ENCODE peak calls at places on chromosomes 3 and 15, in five cellular contexts. U is stomach; H is PC-3; L is CD8-positive, alpha-beta T cell; G is PC-9. M is an unnamed sample. For H3K4me1 and H3K27me3, the result is how much of the 10 kb centered on the place peaks cover.

GRCh38 chr3:195147649-195148121 is 123.3 kb downstream of the XXYLT1 start:
- DNase-seq in L (no peak), U (peak), H (no peak), G (no peak), M (no peak)

GRCh38 chr15:76346666-76347506 is 10.3 kb downstream of the ISL2 start:
- DNase-seq in H (peak), G (no peak), U (no peak), L (no peak), M (peak)

GRCh38 chr3:6644070-6644929 is 216.6 kb upstream of the GRM7 start:
- DNase-seq in L (no peak), G (no peak), U (no peak), H (no peak), M (no peak)

GRCh38 chr3:105812194-105812586 is 56.6 kb downstream of the CBLB start:
- DNase-seq in L (no peak), H (peak), U (no peak), G (no peak), M (peak)

GRCh38 chr3:40623567-40623966 is 98.8 kb downstream of the ZNF621 start:
- DNase-seq in G (peak), U (no peak), H (peak), L (no peak), M (peak)

GRCh38 chr3:48222616-48223513 is at the start of gene CAMP:
- DNase-seq in L (no peak), H (peak), U (peak), G (peak), M (peak)

GRCh38 chr3:155664922-155665695 is 79.8 kb downstream of the PLCH1 start:
- DNase-seq in L (no peak), G (peak), U (peak), H (peak), M (peak)

GRCh38 chr3:34878488-34878887 is 760.8 kb upstream of the ARPP21 start:
- DNase-seq in H (no peak), U (no peak), L (no peak), G (no peak), M (no peak)

GRCh38 chr3:31777092-31777491 is 204.0 kb downstream of the OSBPL10 start:
- DNase-seq in G (no peak), U (no peak), H (peak), L (no peak), M (no peak)

GRCh38 chr15:61038387-61038786 is 190.7 kb downstream of the RORA start:
- DNase-seq in G (no peak), H (peak), L (no peak), U (no peak), M (no peak)

GRCh38 chr15:80123034-80123433 is 29.8 kb upstream of the FAH start:
- DNase-seq in G (no peak), U (no peak), L (no peak), H (no peak), M (no peak)

GRCh38 chr15:31799711-31800321 is 230.5 kb upstream of the CHRNA7 start:
- DNase-seq in G (no peak), U (no peak), L (no peak), H (peak), M (no peak)

GRCh38 chr15:68650901-68651709 is 72.3 kb downstream of the CORO2B start:
- DNase-seq in L (no peak), G (peak), H (peak), U (peak), M (no peak)

GRCh38 chr15:92623435-92623834 is 32.1 kb downstream of the FAM174B start:
- DNase-seq in U (no peak), H (no peak), G (no peak), L (no peak), M (no peak)

GRCh38 chr15:52486003-52486996 is 42.4 kb downstream of the MYO5A start:
- DNase-seq in G (no peak), H (no peak), L (no peak), U (no peak), M (no peak)

GRCh38 chr3:41216993-41217392 is 17.7 kb downstream of the CTNNB1 start:
- DNase-seq in H (peak), L (no peak), U (no peak), G (no peak), M (no peak)

GRCh38 chr15:72306211-72306785 is 13.7 kb downstream of the CELF6 start:
- DNase-seq in H (no peak), G (no peak), L (peak), U (no peak), M (no peak)

GRCh38 chr15:56281145-56281544 is 37.5 kb upstream of the RFX7 start:
- DNase-seq in H (no peak), U (no peak), L (no peak), G (no peak), M (no peak)

GRCh38 chr15:39869858-39870515 is 50.1 kb downstream of the GPR176 start:
- DNase-seq in G (no peak), L (no peak), U (no peak), H (no peak), M (no peak)

GRCh38 chr3:148800414-148800813 is 27.2 kb upstream of the CPB1 start:
- DNase-seq in G (no peak), H (no peak), U (no peak), L (no peak), M (no peak)

GRCh38 chr3:42713747-42714146 is 11.1 kb upstream of the HHATL start:
- DNase-seq in L (no peak), H (no peak), G (no peak), U (peak), M (no peak)

GRCh38 chr3:43958005-43958770 is 267.4 kb downstream of the ABHD5 start:
- DNase-seq in U (no peak), G (no peak), L (no peak), H (no peak), M (no peak)

GRCh38 chr3:162978136-162978535 is 1481.5 kb downstream of the OTOL1 start:
- DNase-seq in H (peak), G (no peak), L (no peak), U (no peak), M (no peak)

GRCh38 chr15:56749982-56750381 is 16.7 kb upstream of the ZNF280D start:
- DNase-seq in L (no peak), G (no peak), U (no peak), H (no peak), M (no peak)

GRCh38 chr15:50675524-50676144 is 11.0 kb downstream of the TRPM7 start:
- DNase-seq in G (no peak), H (peak), U (no peak), L (no peak), M (no peak)

GRCh38 chr3:154779571-154779970 is 300.5 kb upstream of the MME start:
- DNase-seq in G (no peak), H (peak), U (no peak), L (no peak), M (peak)

GRCh38 chr3:124498891-124499290 is 231.4 kb upstream of the UMPS start:
- DNase-seq in U (no peak), H (no peak), L (no peak), G (no peak), M (no peak)

DNA sequence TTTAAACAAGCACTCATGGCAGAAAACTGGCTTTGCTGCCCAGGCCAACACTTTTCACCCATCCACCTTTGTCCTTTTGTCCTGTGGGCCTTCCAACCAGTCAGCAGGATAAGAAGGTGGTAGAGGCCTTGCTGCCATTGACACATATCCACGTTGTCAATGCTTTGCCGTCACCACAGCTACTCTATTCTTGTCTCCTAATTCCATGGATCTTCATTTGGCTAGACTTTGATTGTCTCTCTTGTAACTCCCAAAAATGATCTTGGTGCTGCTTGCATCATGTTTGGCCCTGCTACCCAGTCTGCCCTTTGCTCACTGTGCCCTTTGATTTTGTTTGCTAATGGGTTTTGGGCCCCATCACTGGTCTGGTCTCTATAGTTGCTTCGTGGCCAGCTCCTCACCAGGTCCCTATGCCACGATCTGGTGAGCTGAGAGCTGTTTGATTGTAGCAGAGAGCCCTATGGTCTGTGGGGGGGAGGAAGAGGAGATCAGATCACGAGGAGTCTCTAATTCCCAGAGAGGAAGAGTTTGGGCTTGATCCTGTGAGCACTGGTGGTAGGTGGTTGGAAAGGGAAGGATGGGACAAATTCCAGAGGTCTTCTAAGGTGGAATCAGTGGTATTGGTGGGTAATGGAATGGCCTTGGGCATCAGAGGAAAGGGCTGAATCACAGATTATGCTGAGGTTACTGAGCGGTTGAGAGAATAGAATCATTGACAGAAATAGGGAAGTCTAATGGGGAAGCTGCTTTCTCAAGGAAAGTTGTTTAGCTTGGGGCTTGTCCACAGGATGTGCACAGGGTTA is 40.3 kb downstream of the ABHD2 start:
- DNase-seq in L (no peak), G (no peak), U (no peak), H (no peak), M (no peak)
- H3K27ac ChIP-seq in L (no peak), G (peak), U (peak), H (peak), M (no peak)

DNA sequence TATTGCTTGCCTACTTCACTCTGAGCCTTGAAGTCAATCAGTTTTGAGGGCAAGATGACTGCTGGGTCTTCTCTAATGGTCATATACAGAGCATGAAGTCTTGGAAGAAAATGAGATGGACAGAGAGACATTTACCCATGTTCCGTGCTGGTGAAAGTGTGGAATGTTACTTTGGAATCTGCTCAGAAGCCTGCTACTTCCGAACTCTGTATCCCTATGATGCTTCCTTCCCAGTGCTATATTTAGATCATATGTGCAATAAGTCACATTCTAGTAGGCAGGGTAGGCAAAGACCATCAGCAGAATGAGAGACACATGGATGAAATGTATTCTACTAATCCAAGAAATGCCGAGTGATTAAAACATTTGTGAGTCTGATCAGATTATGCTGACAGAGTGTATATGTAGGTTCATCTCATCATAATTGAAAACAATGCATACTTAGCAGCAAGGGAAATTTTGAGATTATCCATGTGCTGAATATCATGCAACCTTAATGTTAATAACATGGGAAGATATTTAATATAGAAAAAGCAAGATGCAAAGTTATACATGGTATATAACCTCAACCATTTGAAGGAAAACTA is 60.5 kb downstream of the RAB7A start:
- DNase-seq in U (no peak), H (no peak), L (no peak), G (no peak), M (no peak)
- H3K4me1 ChIP-seq in U (half or more), H (under half), L (half or more), G (under half), M (under half)

GRCh38 chr3:79766474-79767193 is 1.2 kb downstream of the ROBO1 start:
- DNase-seq in H (no peak), U (no peak), L (no peak), G (no peak), M (no peak)
- H3K27me3 ChIP-seq in H (under half), U (under half), L (under half), G (under half), M (half or more)

DNA sequence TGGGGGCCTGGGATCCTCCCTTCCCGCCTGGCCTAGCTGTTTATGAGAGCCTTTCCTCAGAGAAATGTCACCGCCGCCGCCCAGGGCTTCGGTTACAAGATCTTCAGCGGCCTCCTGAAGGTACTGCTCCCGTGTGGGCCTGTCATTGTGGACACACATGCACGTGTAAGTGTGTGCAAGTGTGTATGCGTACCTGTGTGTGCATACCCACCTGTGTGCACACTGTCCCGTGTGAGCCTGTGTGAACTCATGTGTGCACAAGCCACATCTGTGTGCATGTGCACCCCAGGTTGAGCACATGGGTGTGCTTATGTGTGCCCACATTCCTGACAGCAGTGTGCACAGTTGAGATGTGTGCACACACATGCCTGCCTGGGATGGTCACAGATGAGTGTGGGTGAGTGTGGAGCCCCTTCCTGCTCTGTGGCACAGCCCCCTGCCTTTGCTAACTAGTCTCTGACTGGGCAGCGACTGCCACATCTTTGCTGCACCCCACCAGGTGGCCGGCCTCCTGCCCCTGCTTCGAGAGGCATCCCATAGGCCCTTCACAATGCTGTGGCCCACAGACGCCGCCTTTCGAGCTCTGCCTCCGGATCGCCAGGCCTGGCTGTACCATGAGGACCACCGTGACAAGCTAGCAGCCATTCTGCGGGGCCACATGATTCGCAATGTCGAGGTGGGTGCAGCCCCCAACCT is 14.1 kb downstream of the NT5DC2 start:
- DNase-seq in U (no peak), H (no peak), L (no peak), G (no peak), M (no peak)
- H3K27ac ChIP-seq in U (no peak), H (no peak), L (no peak), G (no peak), M (no peak)

DNA sequence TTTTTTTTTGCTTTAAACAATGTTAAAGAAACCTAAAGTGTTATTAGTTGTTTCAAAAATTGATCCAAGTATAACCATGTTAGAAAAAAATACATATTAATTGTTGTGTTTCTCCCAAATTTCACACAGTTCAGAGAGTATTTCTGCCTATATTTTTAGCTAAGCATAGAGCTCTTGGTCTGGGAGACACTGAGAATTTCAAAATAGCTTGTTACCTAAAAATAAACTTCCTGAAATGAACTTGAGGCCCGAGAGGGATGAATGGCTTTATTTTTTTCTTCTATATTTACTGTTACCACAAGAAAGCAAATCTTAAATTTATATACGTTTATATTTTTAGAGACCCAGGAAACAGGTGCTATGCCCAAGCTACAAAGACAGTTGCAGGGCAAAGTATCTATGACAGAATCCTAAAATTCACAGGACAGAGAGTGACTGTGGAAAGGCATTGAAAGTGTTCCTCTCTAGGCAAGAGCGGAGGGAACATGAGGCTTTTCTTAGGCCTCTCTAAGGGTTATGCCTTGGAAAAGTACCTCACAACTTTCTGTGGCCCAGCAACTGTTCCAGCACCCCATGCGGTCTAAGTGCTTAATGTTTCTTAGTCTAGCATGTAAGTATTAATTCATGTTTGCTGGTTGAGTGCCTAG is 36.4 kb downstream of the TGFBR2 start:
- DNase-seq in U (no peak), G (no peak), L (no peak), H (no peak), M (no peak)
- H3K4me1 ChIP-seq in U (half or more), G (under half), L (half or more), H (under half), M (under half)

GRCh38 chr3:55486101-55486856 is 827 bp downstream of the WNT5A start:
- DNase-seq in L (no peak), H (peak), U (peak), G (peak), M (peak)
- H3K27me3 ChIP-seq in L (under half), H (under half), U (under half), G (under half), M (under half)

DNA sequence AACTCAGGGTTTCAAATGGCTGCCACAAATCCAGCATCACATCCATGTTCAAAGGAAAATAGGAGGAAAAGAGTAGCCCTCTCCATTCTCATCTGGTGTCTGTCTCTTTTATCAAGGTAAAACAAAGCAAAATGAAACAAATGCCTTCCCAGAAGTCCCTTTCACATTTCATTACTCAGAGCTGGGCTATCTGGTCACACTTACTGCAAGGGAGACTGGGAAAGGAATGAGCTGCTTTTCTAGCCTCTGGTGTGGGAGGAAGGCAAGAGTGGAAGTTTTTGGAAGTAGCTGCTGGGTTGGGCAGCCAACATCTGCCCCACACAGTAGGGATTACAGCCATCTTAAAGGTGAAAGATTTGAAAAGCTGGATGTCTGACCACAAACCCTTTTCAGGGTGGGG is 51.8 kb downstream of the KLF15 start:
- DNase-seq in U (no peak), G (no peak), L (no peak), H (peak), M (peak)
- H3K27ac ChIP-seq in U (no peak), G (no peak), L (no peak), H (peak), M (no peak)